ENCODE peak calls at places on chromosome 17, in six cellular contexts. G is endothelial cell, K is heart left ventricle, L is nephron progenitor cell, H is GM12865, Q is GM20000. D is an unnamed sample.

GRCh38 chr17:78933959-78934568 is 8.9 kb upstream of the TIMP2 start:
- DNase-seq in G (no peak), H (no peak), Q (no peak), L (peak), K (peak), D (peak)

GRCh38 chr17:42538482-42538881 is 2.4 kb downstream of the NAGLU start:
- DNase-seq in L (no peak), G (no peak), Q (no peak), H (no peak), K (no peak), D (no peak)

GRCh38 chr17:50165867-50166517 is at the start of gene SGCA:
- DNase-seq in Q (no peak), L (no peak), K (peak), H (no peak), G (no peak), D (no peak)

GRCh38 chr17:77495575-77495974 is 354.8 kb downstream of the SEC14L1 start:
- DNase-seq in G (no peak), L (no peak), K (peak), Q (no peak), H (peak), D (no peak)

GRCh38 chr17:35086931-35087573 is 23.5 kb upstream of the RFFL start:
- DNase-seq in L (no peak), G (no peak), K (no peak), Q (no peak), H (peak), D (no peak)

GRCh38 chr17:17313350-17313991 is 10.3 kb downstream of the NT5M start:
- DNase-seq in H (peak), L (peak), G (peak), Q (peak), K (peak), D (peak)

GRCh38 chr17:31269597-31269996 is 27.4 kb downstream of the OMG start:
- DNase-seq in G (peak), Q (no peak), L (no peak), H (no peak), K (peak), D (no peak)

GRCh38 chr17:7626307-7626706 is 1.3 kb downstream of the SAT2 start:
- DNase-seq in K (peak), H (no peak), L (no peak), Q (no peak), G (no peak), D (no peak)

GRCh38 chr17:43917348-43918025 is 10.2 kb upstream of the MPP2 start:
- DNase-seq in L (peak), K (peak), G (peak), H (peak), Q (peak), D (no peak)

GRCh38 chr17:10249271-10250010 is 51.0 kb upstream of the GAS7 start:
- DNase-seq in H (no peak), L (no peak), K (no peak), Q (no peak), G (no peak), D (no peak)

GRCh38 chr17:66548158-66548557 is 245.7 kb downstream of the PRKCA start:
- DNase-seq in K (no peak), Q (no peak), G (no peak), L (no peak), H (no peak), D (no peak)

GRCh38 chr17:48528153-48528912 is 2.5 kb downstream of the HOXB1 start:
- DNase-seq in Q (peak), K (no peak), L (peak), H (no peak), G (no peak), D (no peak)

GRCh38 chr17:82252511-82253178 is 20.9 kb downstream of the CSNK1D start:
- DNase-seq in H (no peak), L (no peak), Q (no peak), G (no peak), K (no peak), D (no peak)

GRCh38 chr17:16406742-16407674 is 8.4 kb upstream of the TRPV2 start:
- DNase-seq in Q (peak), L (peak), G (peak), H (peak), K (peak), D (peak)

GRCh38 chr17:75325827-75326586 is 36.8 kb upstream of the SLC25A19 start:
- DNase-seq in Q (no peak), L (no peak), H (no peak), K (peak), G (no peak), D (no peak)

GRCh38 chr17:35774499-35774898 is 13.8 kb downstream of the C17orf50 start:
- DNase-seq in G (no peak), L (no peak), H (no peak), Q (no peak), K (peak), D (no peak)

GRCh38 chr17:44005865-44006580 is 1.6 kb downstream of the NAGS start:
- DNase-seq in Q (peak), K (no peak), L (peak), G (peak), H (no peak), D (no peak)

GRCh38 chr17:57271821-57272220 is 15.5 kb downstream of the MSI2 start:
- DNase-seq in G (no peak), H (no peak), K (no peak), L (no peak), Q (no peak), D (no peak)

GRCh38 chr17:49554694-49555494 is 20.8 kb upstream of the NXPH3 start:
- DNase-seq in G (no peak), H (no peak), K (no peak), Q (peak), L (no peak), D (no peak)

GRCh38 chr17:4610162-4610561 is 25.8 kb downstream of the SMTNL2 start:
- DNase-seq in K (no peak), G (no peak), L (no peak), H (no peak), Q (no peak), D (no peak)

GRCh38 chr17:31524926-31525800 is 133.7 kb downstream of the RAB11FIP4 start:
- DNase-seq in H (peak), Q (peak), G (peak), L (peak), K (peak), D (peak)

GRCh38 chr17:3732171-3732570 is 8.5 kb downstream of the HASPIN start:
- DNase-seq in Q (peak), H (peak), G (no peak), K (no peak), L (no peak), D (no peak)

GRCh38 chr17:44912763-44913544 is 2.3 kb downstream of the GFAP start:
- DNase-seq in K (no peak), G (no peak), H (no peak), Q (no peak), L (no peak), D (no peak)

GRCh38 chr17:50361561-50362480 is 11.2 kb downstream of the MRPL27 start:
- DNase-seq in Q (peak), H (peak), G (peak), L (peak), K (no peak), D (no peak)

GRCh38 chr17:77098884-77099545 is 41.8 kb upstream of the SEC14L1 start:
- DNase-seq in H (no peak), G (no peak), K (peak), L (no peak), Q (no peak), D (no peak)

GRCh38 chr17:82437325-82437668 is 13.3 kb downstream of the CYBC1 start:
- DNase-seq in L (no peak), K (no peak), H (no peak), Q (no peak), G (no peak), D (no peak)

GRCh38 chr17:39663688-39664580 is 1.2 kb upstream of the TCAP start:
- DNase-seq in Q (no peak), H (no peak), K (peak), G (peak), L (peak), D (no peak)

GRCh38 chr17:48153711-48154642 is 46.4 kb downstream of the SNX11 start:
- DNase-seq in Q (peak), G (peak), K (no peak), H (peak), L (peak), D (peak)

GRCh38 chr17:4678448-4679026 is 25.4 kb downstream of the PELP1 start:
- DNase-seq in K (no peak), L (no peak), Q (no peak), H (no peak), G (no peak), D (no peak)

GRCh38 chr17:7237761-7238417 is 1.4 kb downstream of the PHF23 start:
- DNase-seq in Q (peak), H (peak), K (peak), G (peak), L (peak), D (peak)

GRCh38 chr17:17930674-17931073 is 41.5 kb downstream of the TOM1L2 start:
- DNase-seq in L (no peak), H (no peak), Q (no peak), G (no peak), K (no peak), D (no peak)

GRCh38 chr17:44932096-44932495 is 15.5 kb downstream of the KIF18B start:
- DNase-seq in K (no peak), H (no peak), L (no peak), Q (no peak), G (no peak), D (no peak)

GRCh38 chr17:70168044-70168978 is 1.0 kb upstream of the KCNJ2 start:
- DNase-seq in H (peak), L (peak), G (peak), Q (peak), K (peak), D (peak)

DNA sequence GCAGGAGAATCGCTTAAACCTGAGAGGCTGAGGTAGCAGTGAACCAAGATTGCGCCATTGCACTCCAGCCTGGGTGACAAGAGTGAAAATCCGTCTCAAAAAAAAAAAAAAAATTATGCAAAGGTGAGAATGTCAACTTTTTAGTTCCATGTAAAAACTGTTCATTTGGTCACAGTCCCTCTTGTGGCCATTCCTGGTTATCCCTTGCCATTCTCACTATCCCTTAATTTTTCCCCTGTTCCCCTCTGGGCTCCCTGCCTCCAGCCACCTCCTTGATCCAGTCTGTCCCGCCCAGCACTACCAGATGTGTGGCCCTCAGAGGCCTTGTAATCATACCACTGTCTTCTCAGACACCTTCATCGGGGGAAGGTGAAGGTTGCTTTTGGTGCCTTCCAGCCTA is 23.4 kb downstream of the DCAF7 start:
- DNase-seq in K (no peak), H (no peak), G (no peak), L (no peak), Q (no peak), D (no peak)
- TF ChIP-seq CTCF in K (peak), H (no peak), G (peak), L (peak), Q (no peak), D (peak)

DNA sequence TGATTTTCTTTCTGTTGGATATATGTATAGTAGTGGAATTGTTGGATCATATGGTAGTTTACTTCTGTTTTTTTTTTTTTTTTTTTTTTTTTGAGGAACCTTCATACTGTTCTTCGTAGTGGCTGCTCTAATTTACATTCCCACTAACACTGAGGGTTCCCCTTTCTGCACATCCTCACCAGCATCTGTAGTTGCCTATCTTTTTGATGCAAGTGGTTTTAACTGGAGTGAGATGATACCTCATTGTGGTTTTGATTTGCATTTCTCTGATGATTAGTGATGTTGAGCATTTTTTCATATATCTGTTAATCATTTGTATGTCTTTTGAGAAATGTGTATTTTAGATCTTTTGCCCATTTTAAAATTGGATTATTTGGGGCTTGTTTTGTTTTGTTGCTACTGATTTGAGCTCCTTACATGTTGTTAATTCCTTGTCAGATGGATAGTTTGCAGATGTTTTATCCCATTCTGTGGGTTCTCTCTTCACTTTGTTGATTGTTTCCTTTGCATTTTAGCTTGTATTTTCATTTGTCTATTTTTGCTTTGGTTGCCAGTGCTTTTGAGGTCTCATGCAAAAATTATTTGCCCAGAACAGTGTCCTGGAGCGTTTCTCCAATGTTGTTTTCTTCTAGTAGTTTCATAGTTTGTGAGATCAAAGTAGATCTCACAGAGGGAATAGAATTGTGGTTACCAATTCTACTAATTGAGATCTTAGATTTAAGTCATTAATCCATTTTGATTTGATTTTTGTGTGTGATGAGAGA is 25.0 kb upstream of the BCAS3 start:
- DNase-seq in H (peak), L (no peak), G (no peak), K (no peak), Q (no peak), D (no peak)
- TF ChIP-seq CTCF in H (no peak), L (no peak), G (no peak), K (no peak), Q (no peak), D (no peak)

DNA sequence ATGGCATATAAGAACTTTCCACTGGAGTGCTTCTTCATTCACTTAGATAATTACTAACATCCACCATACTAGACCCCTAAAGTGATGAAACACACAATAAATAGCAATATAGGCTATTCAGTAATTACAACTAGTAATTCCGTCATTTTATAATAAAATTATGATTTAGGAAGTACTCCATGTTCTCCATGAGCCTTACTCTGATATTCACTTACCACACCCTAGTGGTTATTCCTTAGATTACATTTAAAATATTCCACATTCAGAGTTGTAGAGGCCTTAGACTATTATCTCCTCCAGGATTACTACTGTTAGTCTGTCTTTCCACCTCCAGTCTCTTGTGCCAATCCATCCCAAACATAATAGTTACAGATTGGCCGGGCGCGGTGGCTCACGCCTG is 62.4 kb downstream of the STH start:
- DNase-seq in H (no peak), K (no peak), L (no peak), G (no peak), Q (no peak), D (no peak)
- TF ChIP-seq CTCF in H (peak), K (peak), L (peak), G (peak), Q (no peak), D (peak)

GRCh38 chr17:61400786-61401279 is 1.2 kb downstream of the TBX2 start:
- DNase-seq in G (no peak), K (no peak), H (no peak), L (no peak), Q (peak), D (no peak)
- TF ChIP-seq CTCF in G (no peak), K (no peak), H (no peak), L (no peak), Q (no peak), D (no peak)